ENCODE peak calls at places on chromosome 22, in seven cellular contexts. A is AG10803, X is AG04450, D is neural progenitor cell, Z is cardiac fibroblast, Y is IMR-90, R is adrenal gland. Q is an unnamed sample.

GRCh38 chr22:43185860-43186261 is 1.1 kb downstream of the TTLL12 start:
- DNase-seq in D (peak; percentile 34), Y (peak; percentile 23), X (no peak), R (peak; percentile 86), A (peak; percentile 12), Z (peak; percentile 48), Q (peak; percentile 42)

GRCh38 chr22:19522881-19523239 is 1.4 kb downstream of the CLDN5 start:
- DNase-seq in Y (no peak), A (no peak), Z (no peak), X (no peak), R (no peak), D (no peak), Q (no peak)

GRCh38 chr22:20228055-20228938 is 39.8 kb downstream of the RTN4R start:
- DNase-seq in Y (no peak), Z (no peak), R (no peak), X (no peak), D (no peak), A (no peak), Q (no peak)

GRCh38 chr22:41968601-41969000 is 642 bp upstream of the SEPTIN3 start:
- DNase-seq in A (no peak), D (no peak), X (no peak), Z (peak; percentile 31), Y (peak; percentile 42), R (peak; percentile 53), Q (peak; percentile 65)

GRCh38 chr22:35397095-35397904 is 2.6 kb upstream of the MCM5 start:
- DNase-seq in Y (peak; percentile 29), R (no peak), Z (peak; percentile 59), D (no peak), A (no peak), X (no peak), Q (no peak)

GRCh38 chr22:20882855-20883254 is 24.0 kb downstream of the SNAP29 start:
- DNase-seq in R (no peak), X (no peak), Y (no peak), Z (no peak), D (no peak), A (no peak), Q (no peak)

GRCh38 chr22:35883028-35883620 is 145.5 kb downstream of the RBFOX2 start:
- DNase-seq in X (no peak), R (no peak), Y (peak; percentile 55), A (peak; percentile 40), D (peak; percentile 19), Z (peak; percentile 62), Q (peak; percentile 68)

GRCh38 chr22:30078320-30079311 is 1.6 kb upstream of the HORMAD2 start:
- DNase-seq in D (no peak), Y (no peak), X (no peak), R (no peak), A (no peak), Z (no peak), Q (peak; percentile 46)

GRCh38 chr22:29580200-29580810 is 608 bp downstream of the NIPSNAP1 start:
- DNase-seq in A (no peak), X (no peak), D (peak; percentile 22), Z (no peak), Y (no peak), R (no peak), Q (no peak)

GRCh38 chr22:32543020-32543357 is 68.4 kb downstream of the FBXO7 start:
- DNase-seq in R (no peak), Y (no peak), D (no peak), A (no peak), Z (no peak), X (no peak), Q (no peak)

GRCh38 chr22:48751539-48752437 is 1075.9 kb downstream of the BRD1 start:
- DNase-seq in D (no peak), Y (no peak), X (no peak), Z (no peak), A (no peak), R (peak; percentile 20), Q (no peak)

GRCh38 chr22:48180631-48181030 is 1418.2 kb downstream of the TBC1D22A start:
- DNase-seq in A (no peak), D (no peak), Y (no peak), R (peak; percentile 15), Z (no peak), X (no peak), Q (no peak)

GRCh38 chr22:31272522-31273446 is 19.5 kb downstream of the PIK3IP1 start:
- DNase-seq in A (peak; percentile 64), Y (peak; percentile 67), R (peak; percentile 85), X (peak; percentile 32), D (peak; percentile 89), Z (peak; percentile 78), Q (peak; percentile 61)

GRCh38 chr22:38793721-38794466 is at the start of gene DNAL4:
- DNase-seq in X (peak; percentile 96), Z (peak; percentile 99), D (peak; percentile 98), Y (peak; percentile 98), R (peak; percentile 99), A (peak; percentile 98), Q (peak; percentile 97)

GRCh38 chr22:33582822-33583400 is 337.4 kb downstream of the LARGE1 start:
- DNase-seq in D (no peak), Y (no peak), X (no peak), A (no peak), R (no peak), Z (no peak), Q (no peak)

GRCh38 chr22:22318723-22319465 is 74.3 kb downstream of the VPREB1 start:
- DNase-seq in R (no peak), D (no peak), Y (no peak), A (no peak), Z (no peak), X (no peak), Q (no peak)

GRCh38 chr22:29079218-29079901 is 6.5 kb downstream of the KREMEN1 start:
- DNase-seq in Z (no peak), A (peak; percentile 59), Y (no peak), D (no peak), X (no peak), R (no peak), Q (no peak)

GRCh38 chr22:32205974-32206773 is 1.3 kb upstream of the RFPL2 start:
- DNase-seq in X (no peak), D (peak; percentile 45), Y (no peak), R (no peak), A (no peak), Z (no peak), Q (no peak)

GRCh38 chr22:31210830-31211503 is 1.1 kb upstream of the LIMK2 start:
- DNase-seq in X (no peak), Y (no peak), Z (peak; percentile 21), R (peak; percentile 73), A (peak; percentile 69), D (no peak), Q (no peak)

GRCh38 chr22:47088480-47089145 is 326.2 kb downstream of the TBC1D22A start:
- DNase-seq in Z (no peak), A (no peak), D (no peak), R (peak; percentile 17), X (no peak), Y (peak; percentile 10), Q (no peak)
- TF ChIP-seq CTCF in Z (no peak), A (no peak), D (no peak), R (no peak), X (no peak), Y (no peak), Q (no peak)

GRCh38 chr22:17201285-17201945 is 17.8 kb downstream of the ADA2 start:
- DNase-seq in A (peak; percentile 29), X (no peak), Y (peak; percentile 18), R (no peak), D (peak; percentile 32), Z (peak; percentile 22), Q (no peak)
- TF ChIP-seq CTCF in A (peak; percentile 37), X (peak; percentile 21), Y (peak; percentile 12), R (peak; percentile 20), D (peak; percentile 35), Z (peak; percentile 18), Q (no peak)

DNA sequence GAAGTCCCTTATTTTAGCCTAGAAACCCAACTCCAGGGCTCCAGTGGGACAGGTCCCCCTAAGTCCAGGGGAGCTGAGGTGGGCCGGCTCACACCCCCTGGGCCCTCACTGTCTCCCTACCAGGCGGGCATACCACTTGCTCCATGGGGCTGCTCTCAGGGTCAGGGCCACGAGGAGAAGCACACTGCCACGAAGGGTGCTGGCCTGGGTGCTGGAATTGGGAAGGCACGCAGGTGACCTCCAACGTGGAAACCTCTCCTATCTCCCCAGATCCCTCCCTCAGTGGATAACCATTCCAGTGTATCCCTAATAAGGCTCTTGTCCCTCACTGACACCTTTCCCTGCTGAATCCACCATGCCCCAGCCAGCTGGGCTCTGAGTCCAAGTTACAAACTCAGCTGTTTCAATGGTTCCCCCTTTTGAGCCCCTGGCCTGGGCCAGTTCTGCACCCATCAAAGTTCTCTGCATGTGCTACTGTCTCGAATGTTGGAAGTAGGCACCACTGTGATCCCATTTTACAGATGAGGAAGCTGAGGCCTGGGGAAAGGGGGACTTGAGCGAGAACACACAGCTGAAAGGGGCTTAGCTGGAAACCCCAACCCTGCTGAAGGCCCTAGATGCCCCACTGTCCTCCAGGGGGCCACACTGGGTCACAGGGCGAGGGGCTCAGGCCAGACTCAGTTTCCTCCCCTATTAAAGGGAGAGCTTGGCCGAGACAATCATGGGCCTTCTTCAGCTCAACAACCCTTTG is 1.5 kb downstream of the SHISAL1 start:
- DNase-seq in X (no peak), D (no peak), R (no peak), Y (no peak), A (no peak), Z (no peak), Q (no peak)
- TF ChIP-seq CTCF in X (peak; percentile 9), D (no peak), R (no peak), Y (peak; percentile 5), A (no peak), Z (no peak), Q (no peak)

DNA sequence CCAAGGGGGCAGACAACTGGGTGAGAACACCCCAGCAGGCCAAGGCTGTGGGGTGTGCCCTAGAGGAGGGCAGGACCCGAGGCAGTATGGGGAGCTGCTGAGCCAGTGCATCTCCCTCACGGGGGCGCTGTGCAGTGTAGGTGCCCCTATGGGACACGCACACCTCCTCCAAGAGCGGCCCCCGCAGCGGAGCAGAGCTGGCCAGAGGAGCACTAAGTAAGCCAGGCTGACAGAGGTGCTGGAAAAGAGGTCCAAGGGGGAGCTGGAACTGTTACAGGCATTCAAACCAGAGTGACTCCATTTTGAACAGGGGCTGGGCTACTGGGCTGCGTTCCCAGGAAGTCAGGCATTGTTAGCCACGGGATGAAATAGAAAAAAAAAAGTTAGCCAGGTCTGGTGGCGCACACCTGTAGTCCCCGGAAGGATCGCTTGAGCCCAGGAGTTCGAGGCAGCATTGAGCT is 41.8 kb downstream of the TST start:
- DNase-seq in Y (peak; percentile 9), Z (peak; percentile 31), X (no peak), D (peak; percentile 84), R (peak; percentile 71), A (peak; percentile 25), Q (no peak)
- TF ChIP-seq CTCF in Y (peak; percentile 36), Z (peak; percentile 26), X (peak; percentile 22), D (peak; percentile 61), R (peak; percentile 21), A (peak; percentile 44), Q (peak; percentile 5)

GRCh38 chr22:17118342-17118741 is 2.8 kb downstream of the TMEM121B start:
- DNase-seq in Y (no peak), D (no peak), X (no peak), R (no peak), Z (no peak), A (no peak), Q (no peak)

GRCh38 chr22:17117890-17118289 is 3.3 kb downstream of the TMEM121B start:
- DNase-seq in A (no peak), Y (no peak), Z (no peak), D (no peak), R (no peak), X (no peak), Q (no peak)

GRCh38 chr22:17120711-17121234 is 387 bp downstream of the TMEM121B start:
- DNase-seq in D (peak; percentile 76), Y (no peak), X (no peak), R (no peak), A (no peak), Z (no peak), Q (peak; percentile 13)

GRCh38 chr22:17120281-17120680 is 879 bp downstream of the TMEM121B start:
- DNase-seq in Z (peak; percentile 54), D (peak; percentile 95), Y (peak; percentile 30), X (no peak), R (no peak), A (peak; percentile 19), Q (peak; percentile 57)

GRCh38 chr22:17119481-17120202 is 1.5 kb downstream of the TMEM121B start:
- DNase-seq in X (no peak), Y (no peak), Z (peak; percentile 20), D (peak; percentile 69), A (no peak), R (no peak), Q (no peak)
- TF ChIP-seq CTCF in X (no peak), Y (no peak), Z (peak; percentile 26), D (peak; percentile 50), A (peak; percentile 6), R (peak; percentile 27), Q (no peak)